ENCODE peak calls at places on chromosomes 7 and 10, in six cellular contexts. A is SK-N-SH, S is HCT116, I is MM.1S, T is hepatocyte, W is OCI-LY7. V is an unnamed sample.

GRCh38 chr10:73439055-73439454 is 5.7 kb upstream of the MSS51 start:
- DNase-seq in A (no peak), S (no peak), I (no peak), T (no peak), W (no peak), V (peak; percentile 70)

GRCh38 chr10:68082815-68083395 is 7.8 kb upstream of the HERC4 start:
- DNase-seq in A (peak; percentile 32), S (no peak), I (no peak), T (no peak), W (no peak), V (peak; percentile 72)

GRCh38 chr10:100654835-100655759 is 90.3 kb upstream of the PAX2 start:
- DNase-seq in A (peak; percentile 74), S (no peak), I (no peak), T (no peak), W (no peak), V (peak; percentile 12)

GRCh38 chr7:155043756-155044155 is 26.4 kb upstream of the HTR5A start:
- DNase-seq in A (no peak), S (no peak), I (no peak), T (no peak), W (no peak), V (no peak)

GRCh38 chr7:138449580-138449979 is 10.5 kb upstream of the TRIM24 start:
- DNase-seq in A (peak; percentile 40), S (no peak), I (no peak), T (no peak), W (peak; percentile 40), V (no peak)

GRCh38 chr7:155066417-155066950 is 3.6 kb upstream of the HTR5A start:
- DNase-seq in A (no peak), S (no peak), I (no peak), T (no peak), W (no peak), V (peak; percentile 87)

GRCh38 chr7:107045980-107046379 is 1.5 kb downstream of the PRKAR2B start:
- DNase-seq in A (no peak), S (no peak), I (no peak), T (no peak), W (peak; percentile 29), V (peak; percentile 43)

GRCh38 chr10:11823989-11824346 is 812 bp downstream of the PROSER2 start:
- DNase-seq in A (no peak), S (no peak), I (no peak), T (no peak), W (no peak), V (peak; percentile 40)

GRCh38 chr10:61882621-61883375 is 18.7 kb upstream of the ARID5B start:
- DNase-seq in A (no peak), S (no peak), I (no peak), T (no peak), W (no peak), V (peak; percentile 75)

GRCh38 chr7:124192885-124193284 is 160.0 kb upstream of the TMEM229A start:
- DNase-seq in A (no peak), S (no peak), I (no peak), T (no peak), W (no peak), V (no peak)

GRCh38 chr10:76114556-76114955 is 683.1 kb downstream of the LRMDA start:
- DNase-seq in A (no peak), S (no peak), I (no peak), T (no peak), W (no peak), V (no peak)

GRCh38 chr10:21526952-21527633 is 1.6 kb upstream of the SKIDA1 start:
- DNase-seq in A (peak; percentile 73), S (no peak), I (peak; percentile 51), T (peak; percentile 77), W (no peak), V (peak; percentile 84)

GRCh38 chr10:126569513-126570447 is 100.7 kb downstream of the C10orf90 start:
- DNase-seq in A (no peak), S (no peak), I (no peak), T (peak; percentile 19), W (no peak), V (peak; percentile 93)

GRCh38 chr7:747186-747585 is 20.1 kb upstream of the PRKAR1B start:
- DNase-seq in A (no peak), S (no peak), I (no peak), T (no peak), W (no peak), V (no peak)

GRCh38 chr10:8245131-8246117 is 190.9 kb downstream of the GATA3 start:
- DNase-seq in A (peak; percentile 59), S (no peak), I (no peak), T (no peak), W (no peak), V (no peak)

GRCh38 chr10:93061594-93062498 is 1.2 kb downstream of the CYP26C1 start:
- DNase-seq in A (peak; percentile 15), S (no peak), I (no peak), T (no peak), W (no peak), V (peak; percentile 36)

GRCh38 chr10:95906675-95907453 is 911 bp upstream of the CC2D2B start:
- DNase-seq in A (peak; percentile 51), S (peak; percentile 18), I (peak; percentile 78), T (peak; percentile 80), W (peak; percentile 37), V (peak; percentile 84)

GRCh38 chr10:102267748-102268147 is 22.4 kb downstream of the GBF1 start:
- DNase-seq in A (no peak), S (no peak), I (no peak), T (no peak), W (no peak), V (peak; percentile 88)

GRCh38 chr7:54712777-54713176 is 46.2 kb downstream of the SEC61G start:
- DNase-seq in A (no peak), S (no peak), I (no peak), T (no peak), W (no peak), V (no peak)
- H3K9me2 ChIP-seq in A (no peaks in the 10 kb centered on the region), S (no peaks in the 10 kb centered on the region), I (no peaks in the 10 kb centered on the region), T (no peaks in the 10 kb centered on the region), W (no peaks in the 10 kb centered on the region), V (no peaks in the 10 kb centered on the region)

DNA sequence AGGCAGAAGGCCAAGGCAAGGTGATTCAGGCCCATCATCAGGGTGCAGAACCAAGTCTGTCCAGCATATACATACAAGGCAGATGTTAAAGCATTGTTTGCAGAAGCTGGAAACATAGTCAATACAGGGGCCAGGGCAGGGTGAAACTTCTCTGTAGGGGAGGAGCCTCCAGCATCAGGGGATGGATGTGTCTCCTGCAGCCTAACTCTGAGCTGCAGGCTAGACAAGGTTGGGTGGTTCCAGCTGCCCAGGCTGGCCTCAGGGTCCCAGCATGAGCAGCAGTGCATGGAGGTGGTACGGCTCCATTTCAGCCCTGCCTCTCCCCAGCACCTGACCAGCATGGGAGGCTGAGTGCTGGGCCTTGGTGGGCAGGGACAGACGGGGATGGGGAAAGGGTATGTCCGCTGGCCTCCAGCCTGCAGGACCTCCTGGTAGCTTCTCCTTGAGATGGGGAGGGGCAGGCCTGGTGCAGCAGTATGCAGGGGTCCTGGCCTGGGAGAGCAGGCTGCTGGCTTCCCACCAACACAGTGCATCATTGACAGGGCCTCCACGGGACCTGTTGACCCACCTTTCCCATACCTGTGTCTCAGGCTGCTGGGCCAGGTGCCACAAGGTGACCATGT is 7.4 kb upstream of the TBRG4 start:
- DNase-seq in A (no peak), S (no peak), I (no peak), T (no peak), W (peak; percentile 64), V (no peak)
- H3K9me2 ChIP-seq in A (no peaks in the 10 kb centered on the region), S (no peaks in the 10 kb centered on the region), I (no peaks in the 10 kb centered on the region), T (no peaks in the 10 kb centered on the region), W (no peaks in the 10 kb centered on the region), V (no peaks in the 10 kb centered on the region)

DNA sequence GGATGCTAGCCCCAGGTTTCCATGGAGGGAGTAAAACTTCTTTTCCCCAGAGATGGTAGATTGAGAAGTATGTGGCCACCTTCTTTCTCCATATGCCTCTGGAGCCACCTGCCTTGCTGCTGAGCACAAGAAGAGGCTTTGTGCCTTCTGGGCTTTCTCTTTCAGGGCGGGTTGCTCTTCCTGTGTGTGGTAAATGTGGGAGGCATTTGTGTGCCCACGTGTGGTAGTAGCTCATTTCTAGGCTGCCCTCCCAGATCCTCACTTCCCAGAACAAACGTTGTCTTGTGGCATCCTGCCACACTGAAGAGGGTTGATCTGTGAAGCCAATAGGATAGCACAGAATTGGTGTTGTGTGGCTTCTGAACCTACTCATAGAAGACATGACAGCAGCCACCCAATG is 342.0 kb upstream of the PODXL start:
- DNase-seq in A (no peak), S (no peak), I (no peak), T (no peak), W (no peak), V (peak; percentile 66)
- H3K9me2 ChIP-seq in A (no peaks in the 10 kb centered on the region), S (no peaks in the 10 kb centered on the region), I (no peaks in the 10 kb centered on the region), T (no peaks in the 10 kb centered on the region), W (no peaks in the 10 kb centered on the region), V (no peaks in the 10 kb centered on the region)

DNA sequence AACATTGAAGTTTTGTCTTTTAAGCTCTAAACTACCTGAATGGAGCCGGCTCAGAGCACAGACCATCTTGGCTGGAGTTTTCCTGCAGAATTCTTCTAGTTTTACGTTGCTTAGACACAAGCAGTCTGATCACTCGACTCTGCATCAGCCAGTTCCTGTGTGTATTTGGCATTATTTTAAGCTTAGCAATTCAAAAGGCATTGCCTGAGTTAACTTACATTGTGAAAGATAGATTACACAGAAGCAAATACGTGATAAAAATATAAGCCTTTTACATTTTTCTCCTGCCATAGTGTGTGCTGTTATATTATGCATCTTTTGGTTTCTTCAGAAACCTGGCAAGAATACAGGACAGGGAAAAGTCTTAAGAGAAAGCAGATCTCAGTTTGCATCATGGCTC is 98.1 kb downstream of the LRRC4 start:
- DNase-seq in A (no peak), S (no peak), I (no peak), T (no peak), W (no peak), V (peak; percentile 5)
- H3K9me2 ChIP-seq in A (no peaks in the 10 kb centered on the region), S (no peaks in the 10 kb centered on the region), I (no peaks in the 10 kb centered on the region), T (no peaks in the 10 kb centered on the region), W (no peaks in the 10 kb centered on the region), V (no peaks in the 10 kb centered on the region)

GRCh38 chr7:131896189-131896855 is 339.9 kb upstream of the PODXL start:
- DNase-seq in A (no peak), S (no peak), I (no peak), T (no peak), W (no peak), V (no peak)

GRCh38 chr7:131897016-131897789 is 340.8 kb upstream of the PODXL start:
- DNase-seq in A (peak; percentile 16), S (peak; percentile 12), I (no peak), T (no peak), W (no peak), V (peak; percentile 87)

GRCh38 chr7:131895541-131896173 is 339.2 kb upstream of the PODXL start:
- DNase-seq in A (no peak), S (peak; percentile 78), I (no peak), T (peak; percentile 48), W (no peak), V (peak; percentile 98)

GRCh38 chr7:131899271-131900030 is 343.0 kb upstream of the PODXL start:
- DNase-seq in A (no peak), S (no peak), I (no peak), T (no peak), W (no peak), V (peak; percentile 29)

GRCh38 chr7:131897790-131898165 is 341.4 kb upstream of the PODXL start:
- DNase-seq in A (no peak), S (no peak), I (no peak), T (no peak), W (no peak), V (no peak)
- H3K9me2 ChIP-seq in A (no peaks in the 10 kb centered on the region), S (no peaks in the 10 kb centered on the region), I (no peaks in the 10 kb centered on the region), T (no peaks in the 10 kb centered on the region), W (no peaks in the 10 kb centered on the region), V (no peaks in the 10 kb centered on the region)

GRCh38 chr10:97580421-97581367 is 3.5 kb upstream of the HOGA1 start:
- DNase-seq in A (peak; percentile 12), S (no peak), I (no peak), T (no peak), W (no peak), V (no peak)
- H3K9me2 ChIP-seq in A (no peaks in the 10 kb centered on the region), S (no peaks in the 10 kb centered on the region), I (no peaks in the 10 kb centered on the region), T (no peaks in the 10 kb centered on the region), W (no peaks in the 10 kb centered on the region), V (no peaks in the 10 kb centered on the region)

V was measured in GM23248.